ENCODE peak calls at places on chromosome 11, in ten cellular contexts. V is NCI-H1105; I is kidney tubule cell; G is memory B cell; J is tibial artery; B is posterior cingulate gyrus; U is IMR-90; D is NCI-H1092; W is CD4-positive, CD25-positive, alpha-beta regulatory T cell; H is stimulated activated CD4-positive, alpha-beta T cell treated with anti-CD3 and anti-CD28 coated beads, Interleukin-4, amount 100 ng/mL, for 4 hours. T is an unnamed sample.
A peak's percentile ranks its signal among the peaks of the same experiment; 100 is the strongest.

GRCh38 chr11:119378851-119379465 is 2.5 kb downstream of the USP2 start:
- DNase-seq in V (no peak), I (no peak), G (no peak), J (no peak), B (no peak), U (no peak), D (no peak), W (no peak), H (no peak), T (no peak)

GRCh38 chr11:75342231-75342918 is 9.1 kb downstream of the ARRB1 start:
- DNase-seq in V (no peak), I (no peak), G (no peak), J (no peak), B (no peak), U (no peak), D (peak; percentile 14), W (no peak), H (no peak), T (no peak)

GRCh38 chr11:62601114-62601363 is 626 bp downstream of the MTA2 start:
- DNase-seq in V (no peak), I (peak; percentile 43), G (no peak), J (peak; percentile 49), B (peak; percentile 43), U (no peak), D (no peak), W (no peak), H (peak; percentile 59), T (no peak)

GRCh38 chr11:112652786-112653390 is 308.3 kb upstream of the NCAM1 start:
- DNase-seq in V (no peak), I (peak; percentile 20), G (no peak), J (no peak), B (no peak), U (peak; percentile 10), D (no peak), W (no peak), H (no peak), T (no peak)

GRCh38 chr11:86473991-86474833 is 99.5 kb downstream of the CCDC81 start:
- DNase-seq in V (no peak), I (peak; percentile 81), G (no peak), J (peak; percentile 38), B (no peak), U (peak; percentile 86), D (no peak), W (no peak), H (no peak), T (no peak)

GRCh38 chr11:81700061-81700460 is 1033.6 kb downstream of the FAM181B start:
- DNase-seq in V (no peak), I (no peak), G (no peak), J (no peak), B (no peak), U (no peak), D (no peak), W (no peak), H (no peak), T (no peak)

GRCh38 chr11:1573077-1573846 is 1.2 kb upstream of the DUSP8 start:
- DNase-seq in V (peak; percentile 19), I (peak; percentile 40), G (no peak), J (peak; percentile 21), B (peak; percentile 60), U (no peak), D (no peak), W (peak; percentile 47), H (no peak), T (no peak)

GRCh38 chr11:128848815-128849455 is 18.2 kb downstream of the KCNJ1 start:
- DNase-seq in V (no peak), I (peak; percentile 20), G (peak; percentile 71), J (peak; percentile 48), B (no peak), U (peak; percentile 12), D (peak; percentile 23), W (peak; percentile 27), H (peak; percentile 58), T (no peak)

GRCh38 chr11:2890466-2891241 is 5.1 kb upstream of the CDKN1C start:
- DNase-seq in V (no peak), I (peak; percentile 57), G (no peak), J (no peak), B (no peak), U (peak; percentile 64), D (peak; percentile 55), W (no peak), H (no peak), T (no peak)

GRCh38 chr11:113240790-113241189 is 73.6 kb upstream of the TTC12 start:
- DNase-seq in V (no peak), I (no peak), G (no peak), J (no peak), B (no peak), U (no peak), D (no peak), W (no peak), H (no peak), T (no peak)

GRCh38 chr11:65884716-65885092 is 3.6 kb downstream of the FIBP start:
- DNase-seq in V (peak; percentile 58), I (peak; percentile 81), G (peak; percentile 80), J (peak; percentile 64), B (peak; percentile 80), U (peak; percentile 65), D (peak; percentile 69), W (peak; percentile 81), H (peak; percentile 79), T (peak; percentile 32)

GRCh38 chr11:35276396-35276795 is 137.4 kb downstream of the CD44 start:
- DNase-seq in V (no peak), I (peak; percentile 84), G (no peak), J (peak; percentile 25), B (no peak), U (peak; percentile 39), D (no peak), W (no peak), H (no peak), T (no peak)

GRCh38 chr11:111910637-111911562 is 670 bp downstream of the CRYAB start:
- DNase-seq in V (no peak), I (no peak), G (no peak), J (no peak), B (peak; percentile 78), U (no peak), D (no peak), W (no peak), H (no peak), T (no peak)

GRCh38 chr11:79182794-79183193 is 258.0 kb downstream of the TENM4 start:
- DNase-seq in V (no peak), I (peak; percentile 60), G (no peak), J (no peak), B (no peak), U (peak; percentile 97), D (no peak), W (no peak), H (no peak), T (no peak)

GRCh38 chr11:116790167-116791001 is 1.3 kb downstream of the APOA5 start:
- DNase-seq in V (no peak), I (no peak), G (no peak), J (no peak), B (no peak), U (no peak), D (no peak), W (no peak), H (no peak), T (no peak)

GRCh38 chr11:111707039-111707690 is 59.0 kb downstream of the PPP2R1B start:
- DNase-seq in V (no peak), I (no peak), G (no peak), J (peak; percentile 51), B (no peak), U (peak; percentile 95), D (no peak), W (no peak), H (no peak), T (no peak)

GRCh38 chr11:107608809-107609208 is 17.9 kb downstream of the ELMOD1 start:
- DNase-seq in V (no peak), I (no peak), G (no peak), J (no peak), B (no peak), U (no peak), D (no peak), W (no peak), H (no peak), T (no peak)

GRCh38 chr11:75499423-75500305 is 26.1 kb downstream of the GDPD5 start:
- DNase-seq in V (no peak), I (peak; percentile 65), G (no peak), J (peak; percentile 83), B (no peak), U (peak; percentile 95), D (no peak), W (no peak), H (no peak), T (no peak)

GRCh38 chr11:86066606-86067229 is 2.2 kb downstream of the PICALM start:
- DNase-seq in V (no peak), I (no peak), G (no peak), J (no peak), B (no peak), U (no peak), D (no peak), W (no peak), H (no peak), T (no peak)

GRCh38 chr11:32288276-32288675 is 147.1 kb downstream of the WT1 start:
- DNase-seq in V (no peak), I (no peak), G (no peak), J (no peak), B (no peak), U (no peak), D (no peak), W (no peak), H (no peak), T (no peak)

GRCh38 chr11:135006800-135007199 is 594.8 kb upstream of the B3GAT1 start:
- DNase-seq in V (no peak), I (no peak), G (no peak), J (no peak), B (peak; percentile 35), U (no peak), D (no peak), W (no peak), H (no peak), T (peak; percentile 5)

GRCh38 chr11:63997104-63997700 is 11.0 kb downstream of the OTUB1 start:
- DNase-seq in V (no peak), I (no peak), G (no peak), J (no peak), B (no peak), U (no peak), D (no peak), W (no peak), H (no peak), T (no peak)

GRCh38 chr11:131840542-131840941 is 470.1 kb downstream of the NTM start:
- DNase-seq in V (no peak), I (no peak), G (no peak), J (no peak), B (no peak), U (no peak), D (no peak), W (no peak), H (no peak), T (no peak)

GRCh38 chr11:76184551-76184993 is 21.7 kb downstream of the WNT11 start:
- DNase-seq in V (no peak), I (no peak), G (no peak), J (no peak), B (no peak), U (peak; percentile 15), D (no peak), W (no peak), H (no peak), T (no peak)

GRCh38 chr11:12213920-12214319 is 103.5 kb downstream of the MICAL2 start:
- DNase-seq in V (no peak), I (peak; percentile 29), G (no peak), J (no peak), B (no peak), U (peak; percentile 86), D (no peak), W (no peak), H (no peak), T (no peak)

GRCh38 chr11:47216141-47216798 is 1.5 kb downstream of the DDB2 start:
- DNase-seq in V (peak; percentile 9), I (peak; percentile 87), G (no peak), J (peak; percentile 45), B (peak; percentile 23), U (peak; percentile 87), D (peak; percentile 16), W (peak; percentile 19), H (peak; percentile 60), T (no peak)

GRCh38 chr11:95134491-95134890 is 44.8 kb downstream of the ENDOD1 start:
- DNase-seq in V (peak; percentile 86), I (peak; percentile 70), G (no peak), J (no peak), B (peak; percentile 38), U (peak; percentile 51), D (no peak), W (no peak), H (no peak), T (peak; percentile 91)

GRCh38 chr11:63710476-63711217 is 29.3 kb downstream of the RTN3 start:
- DNase-seq in V (no peak), I (no peak), G (no peak), J (no peak), B (no peak), U (peak; percentile 83), D (no peak), W (no peak), H (no peak), T (no peak)

T was measured in NCI-H2171.